ENCODE peak calls at places on chromosome 19, in five cellular contexts. C is psoas muscle, N is mucosa of descending colon, K is mesothelial cell of epicardium, J is neural progenitor cell. Z is an unnamed sample.

GRCh38 chr19:10286803-10287737 is at the start of gene ICAM4:
- DNase-seq in J (peak), K (no peak), N (peak), C (peak), Z (no peak)

GRCh38 chr19:6769006-6769637 is 1.9 kb upstream of the SH2D3A start:
- DNase-seq in K (no peak), C (no peak), N (peak), J (peak), Z (no peak)

GRCh38 chr19:6811906-6812305 is 39.4 kb downstream of the VAV1 start:
- DNase-seq in C (no peak), J (no peak), K (no peak), N (no peak), Z (no peak)

GRCh38 chr19:30450101-30450500 is 77.9 kb downstream of the ZNF536 start:
- DNase-seq in K (no peak), J (peak), N (no peak), C (no peak), Z (no peak)

GRCh38 chr19:29946645-29947044 is 4.6 kb downstream of the URI1 start:
- DNase-seq in K (no peak), N (no peak), J (no peak), C (no peak), Z (no peak)

GRCh38 chr19:38394488-38394887 is 6.0 kb downstream of the SPRED3 start:
- DNase-seq in J (peak), K (no peak), N (peak), C (no peak), Z (no peak)

GRCh38 chr19:51799311-51799997 is 4.5 kb downstream of the FPR3 start:
- DNase-seq in C (peak), K (no peak), J (no peak), N (peak), Z (no peak)

GRCh38 chr19:13782537-13782936 is 8.3 kb downstream of the C19orf53 start:
- DNase-seq in K (no peak), C (no peak), J (no peak), N (no peak), Z (no peak)

GRCh38 chr19:41376998-41377365 is 649 bp downstream of the TMEM91 start:
- DNase-seq in C (no peak), J (no peak), K (no peak), N (no peak), Z (no peak)

GRCh38 chr19:48501961-48502719 is 9.5 kb downstream of the LMTK3 start:
- DNase-seq in N (peak), K (peak), C (no peak), J (peak), Z (no peak)

GRCh38 chr19:14059093-14059480 is 2.8 kb downstream of the PALM3 start:
- DNase-seq in J (peak), N (no peak), K (no peak), C (no peak), Z (peak)

GRCh38 chr19:34452671-34453253 is 24.6 kb downstream of the UBA2 start:
- DNase-seq in C (no peak), K (no peak), J (no peak), N (no peak), Z (no peak)

GRCh38 chr19:43476606-43477005 is 11.2 kb upstream of the LYPD3 start:
- DNase-seq in J (no peak), C (no peak), K (no peak), N (no peak), Z (no peak)

GRCh38 chr19:47494729-47495128 is 10.7 kb upstream of the KPTN start:
- DNase-seq in K (no peak), N (peak), C (peak), J (no peak), Z (no peak)

GRCh38 chr19:2487090-2487489 is 11.2 kb downstream of the GADD45B start:
- DNase-seq in K (no peak), J (no peak), C (no peak), N (no peak), Z (no peak)

GRCh38 chr19:38429055-38429810 is 3.2 kb upstream of the RASGRP4 start:
- DNase-seq in K (no peak), N (no peak), J (no peak), C (no peak), Z (no peak)

GRCh38 chr19:34269968-34270621 is 15.7 kb downstream of the GARRE1 start:
- DNase-seq in C (peak), J (no peak), K (no peak), N (peak), Z (peak)

GRCh38 chr19:55712804-55713631 is 25.2 kb downstream of the NLRP9 start:
- DNase-seq in J (no peak), K (no peak), N (no peak), C (no peak), Z (no peak)

GRCh38 chr19:10727599-10728250 is 9.8 kb downstream of the DNM2 start:
- DNase-seq in C (no peak), J (no peak), K (no peak), N (no peak), Z (no peak)

GRCh38 chr19:42601811-42602443 is 7.2 kb upstream of the CEACAM8 start:
- DNase-seq in C (no peak), N (no peak), K (no peak), J (peak), Z (no peak)

GRCh38 chr19:46926201-46927071 is 65.6 kb downstream of the ARHGAP35 start:
- DNase-seq in N (no peak), K (no peak), C (no peak), J (no peak), Z (no peak)

GRCh38 chr19:38769635-38770211 is 3.6 kb downstream of the LGALS7 start:
- DNase-seq in K (peak), J (peak), N (peak), C (peak), Z (peak)

GRCh38 chr19:23203841-23204344 is 46.3 kb downstream of the ZNF724 start:
- DNase-seq in K (no peak), N (no peak), C (peak), J (no peak), Z (no peak)

GRCh38 chr19:42028304-42029216 is 34.5 kb upstream of the ATP1A3 start:
- DNase-seq in C (peak), N (no peak), K (no peak), J (peak), Z (no peak)

GRCh38 chr19:42175335-42175734 is 42.1 kb downstream of the DEDD2 start:
- DNase-seq in C (no peak), K (no peak), J (no peak), N (no peak), Z (no peak)

GRCh38 chr19:32067686-32068085 is 277.7 kb upstream of the ZNF507 start:
- DNase-seq in C (no peak), J (peak), N (no peak), K (no peak), Z (no peak)

GRCh38 chr19:4379383-4380253 is 20.7 kb downstream of the SH3GL1 start:
- DNase-seq in N (no peak), K (no peak), J (no peak), C (peak), Z (no peak)

GRCh38 chr19:45428385-45429231 is 4.9 kb upstream of the ERCC1 start:
- DNase-seq in C (peak), J (peak), K (no peak), N (no peak), Z (peak)

GRCh38 chr19:2333027-2333806 is 4.7 kb downstream of the SPPL2B start:
- DNase-seq in K (no peak), J (no peak), N (peak), C (peak), Z (no peak)

GRCh38 chr19:8148088-8148409 is 1.3 kb downstream of the FBN3 start:
- DNase-seq in C (no peak), N (no peak), J (no peak), K (no peak), Z (no peak)

GRCh38 chr19:45035755-45036154 is 3.1 kb upstream of the CLASRP start:
- DNase-seq in K (no peak), J (no peak), N (no peak), C (no peak), Z (no peak)

GRCh38 chr19:40217027-40217810 is 965 bp downstream of the TTC9B start:
- DNase-seq in N (peak), J (peak), C (peak), K (no peak), Z (no peak)

DNA sequence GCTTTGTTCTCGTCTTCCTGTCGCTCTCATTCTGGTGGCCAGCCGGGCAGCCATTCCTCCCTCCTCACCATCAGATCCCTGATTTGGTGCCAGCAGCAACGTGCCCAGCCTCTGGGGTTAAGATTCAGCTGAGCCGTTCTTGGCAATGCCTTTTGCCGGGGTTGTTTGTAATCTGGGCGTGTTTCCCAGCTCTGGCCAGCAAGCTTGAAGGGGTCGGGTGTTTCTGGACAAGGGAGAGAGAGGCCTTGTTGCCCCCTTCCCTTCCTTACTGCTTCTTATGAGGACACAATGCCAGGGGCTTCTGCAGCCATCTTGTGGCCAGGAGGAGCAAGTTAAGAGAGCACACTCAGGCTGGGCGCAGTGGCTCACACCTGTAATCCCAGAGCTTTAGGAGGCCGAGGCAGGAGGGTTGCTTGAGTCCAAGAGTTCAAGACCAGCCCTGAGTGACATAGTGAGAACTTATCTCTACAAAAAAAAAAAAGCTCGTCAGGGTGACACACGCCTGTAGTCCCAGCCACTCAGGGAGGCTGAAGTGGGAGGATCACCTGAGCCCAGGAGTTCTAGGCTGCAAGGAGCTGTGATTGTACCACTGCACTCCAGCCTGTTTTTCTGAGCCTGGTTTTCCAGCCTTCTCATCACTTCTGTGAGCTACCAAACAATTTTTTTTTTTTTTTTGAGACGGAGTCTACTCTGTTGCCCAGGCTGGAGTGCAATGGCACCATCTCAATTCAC is 10.7 kb upstream of the CRTC1 start:
- DNase-seq in C (peak), N (no peak), J (peak), K (no peak), Z (no peak)
- TF ChIP-seq CTCF in C (peak), N (no peak), J (peak), K (no peak), Z (no peak)

GRCh38 chr19:15431396-15432017 is 12.7 kb upstream of the AKAP8L start:
- DNase-seq in C (peak), J (peak), N (no peak), K (no peak), Z (no peak)
- TF ChIP-seq CTCF in C (no peak), J (no peak), N (no peak), K (no peak), Z (no peak)

GRCh38 chr19:37317403-37318209 is 53.3 kb upstream of the ZNF527 start:
- DNase-seq in C (peak), N (peak), K (peak), J (peak), Z (peak)

GRCh38 chr19:37309834-37310575 is 60.9 kb upstream of the ZNF527 start:
- DNase-seq in C (no peak), K (no peak), J (no peak), N (no peak), Z (no peak)

GRCh38 chr19:37313335-37313627 is 57.6 kb upstream of the ZNF527 start:
- DNase-seq in C (no peak), N (no peak), J (no peak), K (no peak), Z (no peak)
- TF ChIP-seq CTCF in C (no peak), N (no peak), J (no peak), K (no peak), Z (no peak)

GRCh38 chr19:49856574-49857021 is 5.6 kb downstream of the PTOV1 start:
- DNase-seq in J (no peak), C (peak), K (no peak), N (peak), Z (no peak)
- TF ChIP-seq CTCF in J (no peak), C (no peak), K (no peak), N (no peak), Z (no peak)

GRCh38 chr19:57438925-57439324 is 3.8 kb downstream of the ZNF749 start:
- DNase-seq in J (no peak), N (no peak), C (no peak), K (no peak), Z (no peak)
- TF ChIP-seq CTCF in J (no peak), N (no peak), C (no peak), K (no peak), Z (no peak)

DNA sequence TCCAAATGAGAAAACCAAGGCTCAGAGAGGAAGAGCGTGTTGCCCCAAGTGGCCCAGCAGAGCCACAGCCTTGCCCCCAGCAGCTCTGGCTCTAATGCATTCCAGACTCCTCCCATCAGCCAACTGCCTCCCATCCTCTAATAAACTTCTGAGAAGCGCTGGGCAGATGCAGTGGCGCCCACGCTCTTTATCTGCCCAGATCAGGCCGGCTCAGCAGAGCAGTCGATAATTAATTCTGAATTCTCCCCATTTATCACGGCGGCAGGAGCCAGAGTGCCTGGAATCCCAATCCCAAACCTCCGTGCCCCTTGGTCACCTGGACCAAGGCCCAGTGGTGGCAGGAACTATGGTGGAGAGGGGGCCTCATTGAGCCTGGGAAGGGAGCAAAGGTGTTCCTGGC is 13.9 kb downstream of the TINCR start:
- DNase-seq in C (no peak), N (no peak), J (no peak), K (no peak), Z (no peak)
- TF ChIP-seq CTCF in C (no peak), N (no peak), J (no peak), K (no peak), Z (no peak)

GRCh38 chr19:804419-805160 is 7.3 kb downstream of the PTBP1 start:
- DNase-seq in N (no peak), J (no peak), K (no peak), C (no peak), Z (no peak)

GRCh38 chr19:805161-805561 is 7.9 kb downstream of the PTBP1 start:
- DNase-seq in C (no peak), J (no peak), K (no peak), N (no peak), Z (no peak)

GRCh38 chr19:802888-803561 is 5.8 kb downstream of the PTBP1 start:
- DNase-seq in K (no peak), N (no peak), C (peak), J (no peak), Z (no peak)

GRCh38 chr19:802497-802887 is 5.2 kb downstream of the PTBP1 start:
- DNase-seq in K (no peak), C (peak), J (peak), N (no peak), Z (no peak)

GRCh38 chr19:803686-804418 is 6.6 kb downstream of the PTBP1 start:
- DNase-seq in N (no peak), K (no peak), J (no peak), C (peak), Z (no peak)
- TF ChIP-seq CTCF in N (no peak), K (no peak), J (no peak), C (no peak), Z (no peak)